ENCODE peak calls at places on chromosomes 16 and 17, in nine cellular contexts. C is GF-D8; A is nucleus accumbens; T is mesendoderm; P is Ammon's horn; D is germinal center; L is activated CD8-positive, alpha-beta T cell treated with anti-CD3 and anti-CD28 coated beads for 36 hours; U is NCI-H2107; N is AG20443. Q is an unnamed sample.
A peak's percentile ranks its signal among the peaks of the same experiment; 100 is the strongest.

GRCh38 chr17:40366076-40366860 is 1.7 kb upstream of the GJD3 start:
- DNase-seq in C (no peak), A (no peak), T (no peak), P (no peak), D (no peak), L (no peak), U (no peak), N (peak; percentile 5), Q (no peak)

GRCh38 chr16:86060381-86061317 is 161.7 kb downstream of the IRF8 start:
- DNase-seq in C (no peak), A (no peak), T (no peak), P (no peak), D (no peak), L (no peak), U (no peak), N (no peak), Q (no peak)

GRCh38 chr17:76585649-76586593 is at the start of gene ST6GALNAC2:
- DNase-seq in C (no peak), A (peak; percentile 9), T (peak; percentile 58), P (no peak), D (no peak), L (peak; percentile 50), U (no peak), N (peak; percentile 71), Q (peak; percentile 71)

GRCh38 chr16:58299757-58300349 is 5.0 kb upstream of the PRSS54 start:
- DNase-seq in C (no peak), A (no peak), T (peak; percentile 72), P (no peak), D (peak; percentile 33), L (peak; percentile 58), U (no peak), N (no peak), Q (peak; percentile 61)

GRCh38 chr17:61279476-61280145 is 120.0 kb upstream of the TBX2 start:
- DNase-seq in C (no peak), A (no peak), T (no peak), P (no peak), D (no peak), L (no peak), U (no peak), N (no peak), Q (no peak)

GRCh38 chr16:21084631-21085235 is 65.9 kb downstream of the DNAH3 start:
- DNase-seq in C (no peak), A (no peak), T (no peak), P (no peak), D (no peak), L (no peak), U (no peak), N (no peak), Q (no peak)

GRCh38 chr17:19286751-19287341 is 49.7 kb downstream of the EPN2 start:
- DNase-seq in C (no peak), A (no peak), T (no peak), P (no peak), D (no peak), L (no peak), U (no peak), N (no peak), Q (no peak)

GRCh38 chr16:2257726-2258125 is 6.3 kb upstream of the ECI1 start:
- DNase-seq in C (no peak), A (no peak), T (no peak), P (no peak), D (no peak), L (no peak), U (no peak), N (no peak), Q (no peak)

GRCh38 chr17:44204453-44204882 is 4.8 kb upstream of the ATXN7L3 start:
- DNase-seq in C (no peak), A (no peak), T (no peak), P (no peak), D (no peak), L (no peak), U (no peak), N (peak; percentile 43), Q (no peak)

GRCh38 chr17:73757324-73757942 is 113.2 kb upstream of the SDK2 start:
- DNase-seq in C (no peak), A (no peak), T (no peak), P (no peak), D (no peak), L (peak; percentile 8), U (peak; percentile 87), N (no peak), Q (peak; percentile 35)

GRCh38 chr16:50480206-50480605 is 68.0 kb upstream of the NKD1 start:
- DNase-seq in C (no peak), A (no peak), T (no peak), P (peak; percentile 79), D (no peak), L (no peak), U (no peak), N (no peak), Q (no peak)

GRCh38 chr17:74325743-74326379 is at the start of gene KIF19:
- DNase-seq in C (no peak), A (peak; percentile 30), T (peak; percentile 67), P (peak; percentile 69), D (peak; percentile 55), L (peak; percentile 68), U (no peak), N (peak; percentile 68), Q (peak; percentile 73)

GRCh38 chr16:11105038-11105903 is 150.7 kb downstream of the SOCS1 start:
- DNase-seq in C (peak; percentile 100), A (no peak), T (peak; percentile 98), P (peak; percentile 30), D (peak; percentile 85), L (peak; percentile 61), U (peak; percentile 58), N (peak; percentile 82), Q (peak; percentile 30)

GRCh38 chr16:56425439-56425832 is at the start of gene AMFR:
- DNase-seq in C (peak; percentile 27), A (peak; percentile 54), T (peak; percentile 88), P (peak; percentile 80), D (peak; percentile 88), L (peak; percentile 61), U (peak; percentile 18), N (peak; percentile 98), Q (peak; percentile 60)

GRCh38 chr16:58128721-58129096 is 472 bp downstream of the CFAP20 start:
- DNase-seq in C (no peak), A (peak; percentile 52), T (no peak), P (peak; percentile 34), D (no peak), L (peak; percentile 31), U (no peak), N (no peak), Q (no peak)

GRCh38 chr16:85781685-85782370 is 17.5 kb downstream of the EMC8 start:
- DNase-seq in C (peak; percentile 9), A (peak; percentile 24), T (no peak), P (peak; percentile 74), D (no peak), L (no peak), U (no peak), N (peak; percentile 81), Q (no peak)

GRCh38 chr17:15944720-15945492 is at the start of gene ADORA2B:
- DNase-seq in C (no peak), A (no peak), T (peak; percentile 82), P (peak; percentile 57), D (peak; percentile 75), L (peak; percentile 73), U (no peak), N (peak; percentile 91), Q (peak; percentile 83)

GRCh38 chr16:11524098-11524760 is 62.5 kb downstream of the LITAF start:
- DNase-seq in C (no peak), A (no peak), T (no peak), P (no peak), D (no peak), L (no peak), U (no peak), N (no peak), Q (no peak)

GRCh38 chr16:16780588-16780987 is 401.6 kb downstream of the NPIPA7 start:
- DNase-seq in C (no peak), A (no peak), T (peak; percentile 97), P (no peak), D (no peak), L (no peak), U (no peak), N (no peak), Q (peak; percentile 52)

GRCh38 chr17:67578058-67578457 is 139.7 kb upstream of the NOL11 start:
- DNase-seq in C (no peak), A (no peak), T (no peak), P (no peak), D (no peak), L (no peak), U (no peak), N (no peak), Q (peak; percentile 10)